ENCODE peak calls at places on chromosomes 1 and 21, in eight cellular contexts. S is BJ; B is A549; R is hepatocyte; P is CD8-positive, alpha-beta T cell; I is cardiac fibroblast; D is AG04450; J is heart right ventricle. Z is an unnamed sample.

GRCh38 chr21:33070921-33071877 is 1.3 kb downstream of the OLIG1 start:
- DNase-seq in S (no peak), P (no peak), J (no peak), B (peak), D (no peak), R (no peak), I (peak), Z (no peak)

GRCh38 chr1:247857986-247858356 is 984 bp downstream of the TRIM58 start:
- DNase-seq in I (peak), B (no peak), J (no peak), R (no peak), P (no peak), D (no peak), S (no peak), Z (no peak)

GRCh38 chr1:181057079-181057478 is 23.3 kb downstream of the MR1 start:
- DNase-seq in J (no peak), P (no peak), S (no peak), D (no peak), I (no peak), B (no peak), R (no peak), Z (no peak)

GRCh38 chr1:165899461-165899941 is 72.1 kb downstream of the UCK2 start:
- DNase-seq in S (no peak), P (no peak), J (no peak), B (no peak), I (peak), D (no peak), R (no peak), Z (peak)

GRCh38 chr1:73943270-73943669 is 254.7 kb downstream of the LRRIQ3 start:
- DNase-seq in I (no peak), R (peak), J (no peak), S (no peak), P (no peak), B (no peak), D (no peak), Z (no peak)

GRCh38 chr1:111204211-111204883 is 3.9 kb upstream of the DENND2D start:
- DNase-seq in D (no peak), J (no peak), B (peak), R (peak), I (no peak), P (peak), S (no peak), Z (no peak)

GRCh38 chr1:67342002-67342890 is 34.6 kb downstream of the IL12RB2 start:
- DNase-seq in B (no peak), P (no peak), S (no peak), J (no peak), D (no peak), R (no peak), I (no peak), Z (no peak)

GRCh38 chr1:45545019-45545493 is 5.6 kb upstream of the AKR1A1 start:
- DNase-seq in P (no peak), R (no peak), J (no peak), D (no peak), I (no peak), S (no peak), B (no peak), Z (no peak)

GRCh38 chr1:43936470-43937151 is 3.0 kb downstream of the ARTN start:
- DNase-seq in P (no peak), R (peak), S (no peak), I (peak), D (no peak), B (no peak), J (no peak), Z (no peak)

GRCh38 chr1:203640723-203641523 is 14.3 kb downstream of the ATP2B4 start:
- DNase-seq in B (no peak), S (no peak), D (no peak), J (no peak), P (no peak), I (no peak), R (no peak), Z (no peak)

GRCh38 chr1:6084781-6085495 is 39.2 kb downstream of the KCNAB2 start:
- DNase-seq in R (no peak), D (no peak), B (no peak), J (no peak), I (no peak), S (no peak), P (no peak), Z (no peak)

GRCh38 chr1:33397994-33398393 is 32.9 kb downstream of the PHC2 start:
- DNase-seq in B (no peak), J (no peak), S (no peak), R (no peak), P (no peak), I (no peak), D (no peak), Z (no peak)

GRCh38 chr1:201898992-201899391 is 10.3 kb downstream of the SHISA4 start:
- DNase-seq in B (no peak), I (no peak), R (no peak), S (no peak), P (no peak), D (no peak), J (no peak), Z (no peak)

GRCh38 chr1:39737546-39738169 is 1.0 kb upstream of the PPIE start:
- DNase-seq in J (no peak), D (no peak), I (peak), P (no peak), B (no peak), S (no peak), R (no peak), Z (peak)

GRCh38 chr1:5648410-5649165 is 343.6 kb downstream of the NPHP4 start:
- DNase-seq in B (no peak), P (no peak), S (no peak), D (no peak), R (no peak), J (no peak), I (peak), Z (no peak)

GRCh38 chr1:203028067-203028783 is 1.9 kb downstream of the PPFIA4 start:
- DNase-seq in I (no peak), D (no peak), B (no peak), S (no peak), P (no peak), R (peak), J (no peak), Z (no peak)

GRCh38 chr1:87325982-87326738 is 2.5 kb upstream of the LMO4 start:
- DNase-seq in I (peak), S (no peak), R (peak), B (peak), J (peak), D (no peak), P (peak), Z (peak)

GRCh38 chr1:28508435-28508754 is 2.6 kb downstream of the RCC1 start:
- DNase-seq in R (no peak), D (no peak), J (no peak), P (no peak), S (no peak), B (no peak), I (peak), Z (peak)

GRCh38 chr1:6475381-6476133 is 9.6 kb upstream of the TNFRSF25 start:
- DNase-seq in S (no peak), I (peak), B (no peak), J (no peak), D (no peak), R (peak), P (peak), Z (peak)

GRCh38 chr1:98975113-98975512 is 29.5 kb downstream of the PLPPR5 start:
- DNase-seq in R (no peak), S (no peak), B (no peak), D (no peak), I (no peak), P (no peak), J (no peak), Z (no peak)

GRCh38 chr1:53662951-53663350 is 76.0 kb downstream of the GLIS1 start:
- DNase-seq in I (no peak), B (no peak), R (no peak), J (no peak), D (no peak), P (no peak), S (no peak), Z (no peak)

GRCh38 chr1:25621876-25622275 is 5.3 kb downstream of the MAN1C1 start:
- DNase-seq in I (no peak), P (no peak), S (no peak), D (no peak), R (no peak), J (no peak), B (no peak), Z (no peak)

GRCh38 chr1:25619101-25619890 is 2.7 kb downstream of the MAN1C1 start:
- DNase-seq in I (no peak), P (peak), S (no peak), B (no peak), D (no peak), J (peak), R (peak), Z (no peak)

GRCh38 chr1:25618433-25618808 is 1.8 kb downstream of the MAN1C1 start:
- DNase-seq in S (no peak), D (no peak), J (no peak), P (no peak), B (no peak), I (no peak), R (no peak), Z (no peak)

GRCh38 chr1:25620701-25621350 is 4.2 kb downstream of the MAN1C1 start:
- DNase-seq in R (no peak), S (no peak), I (no peak), P (no peak), B (no peak), J (no peak), D (no peak), Z (no peak)

GRCh38 chr1:25620211-25620610 is 3.6 kb downstream of the MAN1C1 start:
- DNase-seq in R (no peak), I (no peak), S (no peak), B (no peak), P (no peak), D (no peak), J (no peak), Z (no peak)
- H3K4me3 ChIP-seq in R (no peak), I (peak), S (no peak), B (no peak), P (peak), D (peak), J (peak), Z (no peak)

DNA sequence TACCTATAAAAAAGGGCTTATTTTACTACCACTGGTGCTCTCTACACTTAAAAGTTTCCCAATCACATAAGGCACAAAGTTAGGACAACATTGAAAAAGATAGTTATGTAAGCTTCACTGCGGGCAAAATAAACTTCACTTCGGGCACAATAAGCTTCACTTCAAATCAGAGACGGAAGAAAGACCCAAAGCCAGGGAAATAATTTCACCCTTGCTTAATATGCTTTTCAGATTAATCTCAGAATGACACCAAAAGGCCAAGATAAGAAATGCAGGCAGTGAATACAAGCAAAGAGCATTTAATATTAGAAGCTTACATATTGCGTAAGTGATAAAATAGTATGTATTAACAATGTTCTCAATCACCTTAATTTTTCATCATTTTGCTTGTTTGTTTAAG is 444.2 kb downstream of the SETD4 start:
- DNase-seq in R (no peak), D (no peak), B (peak), P (no peak), J (no peak), S (peak), I (peak), Z (peak)
- TF ChIP-seq CTCF in R (peak), D (peak), B (peak), P (peak), J (peak), S (peak), I (peak), Z (peak)

DNA sequence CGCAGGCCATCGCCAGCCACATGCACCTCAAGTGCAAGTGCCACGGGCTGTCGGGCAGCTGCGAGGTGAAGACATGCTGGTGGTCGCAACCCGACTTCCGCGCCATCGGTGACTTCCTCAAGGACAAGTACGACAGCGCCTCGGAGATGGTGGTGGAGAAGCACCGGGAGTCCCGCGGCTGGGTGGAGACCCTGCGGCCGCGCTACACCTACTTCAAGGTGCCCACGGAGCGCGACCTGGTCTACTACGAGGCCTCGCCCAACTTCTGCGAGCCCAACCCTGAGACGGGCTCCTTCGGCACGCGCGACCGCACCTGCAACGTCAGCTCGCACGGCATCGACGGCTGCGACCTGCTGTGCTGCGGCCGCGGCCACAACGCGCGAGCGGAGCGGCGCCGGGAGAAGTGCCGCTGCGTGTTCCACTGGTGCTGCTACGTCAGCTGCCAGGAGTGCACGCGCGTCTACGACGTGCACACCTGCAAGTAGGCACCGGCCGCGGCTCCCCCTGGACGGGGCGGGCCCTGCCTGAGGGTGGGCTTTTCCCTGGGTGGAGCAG is 23.4 kb upstream of the ARF1 start:
- DNase-seq in J (no peak), S (no peak), B (no peak), D (no peak), I (no peak), R (peak), P (peak), Z (no peak)
- H3K4me3 ChIP-seq in J (no peak), S (no peak), B (peak), D (no peak), I (no peak), R (no peak), P (peak), Z (no peak)

GRCh38 chr1:17662786-17663185 is 92.3 kb upstream of the ACTL8 start:
- DNase-seq in R (no peak), S (no peak), J (peak), I (no peak), B (no peak), P (no peak), D (no peak), Z (no peak)
- TF ChIP-seq CTCF in R (no peak), S (no peak), J (no peak), I (no peak), B (no peak), P (no peak), D (no peak), Z (no peak)

DNA sequence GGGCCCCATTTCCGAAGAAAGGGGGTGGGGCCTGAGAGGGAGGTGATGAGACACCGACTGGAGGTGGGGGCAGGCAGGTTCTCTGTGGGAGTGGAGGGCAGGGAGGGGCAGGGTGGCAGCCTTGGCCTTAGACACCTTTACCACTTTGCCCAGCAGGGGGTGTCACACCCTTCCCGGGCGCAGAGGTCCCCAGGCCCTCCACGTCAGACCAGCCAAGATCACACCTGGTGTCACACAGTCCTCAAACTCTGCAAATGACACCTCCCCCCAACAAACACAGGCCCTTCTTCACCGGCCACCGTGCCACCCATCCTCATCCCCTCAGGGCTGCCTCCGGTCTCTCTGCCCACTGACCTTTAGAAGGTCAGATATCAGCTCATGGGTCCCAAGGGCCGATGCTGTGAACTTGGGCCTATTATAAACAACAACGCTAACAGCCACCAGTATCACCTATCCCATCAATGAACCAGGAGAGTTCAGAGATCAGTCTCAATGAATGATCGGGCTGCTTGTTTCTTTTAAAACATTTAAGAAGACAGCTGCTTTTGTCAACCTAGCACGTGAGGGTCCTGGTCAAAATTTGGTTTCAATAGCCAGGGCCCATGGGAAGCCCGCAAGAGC is 103.9 kb downstream of the CASZ1 start:
- DNase-seq in I (no peak), B (peak), D (no peak), J (peak), R (peak), P (peak), S (no peak), Z (no peak)
- H3K4me3 ChIP-seq in I (no peak), B (no peak), D (no peak), J (peak), R (peak), P (no peak), S (no peak), Z (no peak)